ENCODE peak calls at places on chromosomes 1 and 21, in seven cellular contexts. F, S, N, V, R, E and L are unnamed samples. For H3K27me3, the result is how much of the 10 kb centered on the place peaks cover.

GRCh38 chr1:101264699-101265098 is 27.9 kb downstream of the S1PR1 start:
- DNase-seq in F (peak), V (peak), E (no peak), R (peak), N (peak), S (no peak), L (no peak)

GRCh38 chr1:155172732-155173477 is at the start of gene KRTCAP2:
- DNase-seq in N (peak), S (peak), R (peak), V (peak), F (peak), E (peak), L (peak)

GRCh38 chr1:174165471-174166137 is 6.3 kb downstream of the RABGAP1L start:
- DNase-seq in V (no peak), E (peak), F (no peak), N (peak), S (peak), R (no peak), L (no peak)

GRCh38 chr21:29704719-29705118 is 235.1 kb downstream of the GRIK1 start:
- DNase-seq in R (no peak), N (no peak), E (no peak), S (no peak), F (no peak), V (no peak), L (no peak)

GRCh38 chr21:28758042-28758882 is 234.4 kb downstream of the LTN1 start:
- DNase-seq in N (no peak), E (no peak), F (peak), R (no peak), V (no peak), S (no peak), L (no peak)

GRCh38 chr1:2003564-2004131 is at the start of gene CFAP74:
- DNase-seq in R (no peak), E (no peak), N (peak), V (no peak), S (peak), F (peak), L (no peak)

GRCh38 chr1:240310226-240310925 is 218.7 kb downstream of the FMN2 start:
- DNase-seq in F (no peak), N (no peak), S (no peak), E (no peak), V (no peak), R (no peak), L (no peak)

GRCh38 chr1:215114154-215114933 is 31.8 kb downstream of the KCNK2 start:
- DNase-seq in V (no peak), S (no peak), R (no peak), F (no peak), E (no peak), N (no peak), L (no peak)

GRCh38 chr1:47624531-47624930 is 186.7 kb downstream of the FOXD2 start:
- DNase-seq in N (peak), F (no peak), V (peak), S (peak), E (peak), R (peak), L (no peak)
- TF ChIP-seq CTCF in N (peak), F (no peak), V (peak), S (peak), E (peak), R (peak), L (no peak)

GRCh38 chr1:3461934-3462275 is 7.4 kb downstream of the ARHGEF16 start:
- DNase-seq in F (no peak), V (no peak), S (no peak), R (no peak), E (peak), N (no peak), L (no peak)

GRCh38 chr1:3461238-3461933 is 6.9 kb downstream of the ARHGEF16 start:
- DNase-seq in N (no peak), V (no peak), F (no peak), R (no peak), S (no peak), E (peak), L (no peak)

GRCh38 chr1:3459051-3459908 is 4.8 kb downstream of the ARHGEF16 start:
- DNase-seq in S (no peak), E (peak), N (no peak), V (no peak), R (peak), F (no peak), L (no peak)

GRCh38 chr1:3459940-3460652 is 5.6 kb downstream of the ARHGEF16 start:
- DNase-seq in E (peak), N (no peak), V (no peak), S (no peak), F (peak), R (peak), L (no peak)

GRCh38 chr1:3460653-3461237 is 6.3 kb downstream of the ARHGEF16 start:
- DNase-seq in S (peak), N (no peak), E (peak), F (peak), R (peak), V (no peak), L (no peak)
- H3K27ac ChIP-seq in S (no peak), N (no peak), E (peak), F (peak), R (peak), V (no peak), L (no peak)

GRCh38 chr21:35032474-35033263 is 16.4 kb downstream of the RUNX1 start:
- DNase-seq in V (no peak), R (no peak), F (no peak), S (no peak), E (no peak), N (no peak), L (no peak)
- H3K27me3 ChIP-seq in V (under half), R (under half), F (half or more), S (under half), E (under half), N (under half), L (under half)

DNA sequence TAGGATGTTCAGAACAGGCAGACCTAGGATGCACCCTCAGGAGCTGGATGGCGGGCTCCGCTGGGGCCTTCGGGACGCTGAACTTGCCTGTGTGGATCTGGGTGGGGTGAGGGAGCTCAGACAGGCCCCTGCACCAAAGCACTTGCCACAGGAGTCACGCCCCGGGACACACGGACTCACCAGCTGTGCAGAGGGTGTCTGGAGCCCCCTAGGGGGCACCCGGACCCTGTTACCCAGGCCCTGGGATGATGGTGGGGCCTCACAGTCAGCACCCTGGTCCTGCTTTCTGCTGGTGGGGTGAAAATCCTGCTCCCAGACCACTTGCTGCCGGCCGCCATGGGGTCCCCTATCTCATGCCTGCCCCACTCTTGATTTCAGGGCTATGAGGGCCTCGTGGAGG is 10.8 kb downstream of the PFKL start:
- DNase-seq in S (no peak), N (no peak), E (no peak), F (no peak), V (no peak), R (no peak), L (no peak)
- TF ChIP-seq CTCF in S (no peak), N (no peak), E (no peak), F (no peak), V (no peak), R (no peak), L (no peak)

DNA sequence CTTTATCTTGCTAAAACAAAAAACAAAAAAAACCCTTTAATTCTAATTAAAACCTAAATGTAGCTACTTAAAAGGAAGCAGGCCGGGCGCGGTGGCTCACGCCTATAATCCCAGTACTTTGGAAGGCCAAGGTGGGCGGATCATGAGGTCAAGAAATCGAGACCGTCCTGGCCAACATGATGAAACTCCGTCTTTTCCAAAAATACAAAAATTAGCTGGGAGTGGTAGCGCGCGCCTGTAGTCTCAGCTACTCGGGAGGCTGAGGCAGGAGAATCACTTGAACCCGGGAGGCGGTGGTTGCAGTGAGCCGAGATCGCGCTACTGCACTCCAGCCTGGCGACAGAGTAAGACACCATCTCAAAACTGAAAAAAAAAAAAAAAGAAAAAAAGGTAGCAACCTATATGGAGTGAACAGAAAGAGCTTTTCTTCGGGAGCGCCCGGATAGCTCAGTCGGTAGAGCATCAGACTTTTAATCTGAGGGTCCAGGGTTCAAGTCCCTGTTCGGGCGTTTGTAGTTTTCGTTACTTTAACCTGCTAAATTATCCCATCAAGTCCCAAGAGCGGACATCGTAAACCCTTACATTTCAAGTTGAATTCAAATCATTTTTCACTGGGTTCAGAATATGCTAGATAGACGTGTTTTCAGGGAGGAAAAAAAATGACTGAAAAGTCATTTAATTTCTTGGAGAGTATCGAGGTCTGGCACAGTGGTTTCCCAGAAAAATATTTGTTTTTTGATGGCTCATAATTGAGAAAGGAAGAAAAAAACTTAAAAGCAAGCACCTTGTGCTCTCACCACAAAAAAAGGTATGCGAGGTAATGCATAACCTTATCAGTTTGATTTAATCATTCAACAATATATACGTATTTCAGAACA is 9.9 kb upstream of the MDM4 start:
- DNase-seq in F (peak), E (peak), R (peak), N (peak), V (peak), S (peak), L (peak)
- H3K27ac ChIP-seq in F (no peak), E (peak), R (peak), N (peak), V (peak), S (peak), L (peak)

GRCh38 chr1:45567911-45568310 is 15.9 kb upstream of the NASP start:
- DNase-seq in S (no peak), V (no peak), N (no peak), E (no peak), R (no peak), F (no peak), L (no peak)
- H3K27me3 ChIP-seq in S (under half), V (under half), N (under half), E (under half), R (under half), F (under half), L (under half)

GRCh38 chr1:226636847-226637096 is 88.2 kb downstream of the STUM start:
- DNase-seq in V (no peak), N (no peak), F (no peak), E (no peak), R (no peak), S (no peak), L (no peak)

GRCh38 chr1:226635456-226635941 is 86.9 kb downstream of the STUM start:
- DNase-seq in E (no peak), N (no peak), S (no peak), V (peak), R (peak), F (no peak), L (no peak)

GRCh38 chr1:226638001-226638601 is 89.5 kb downstream of the STUM start:
- DNase-seq in F (no peak), R (peak), V (peak), S (no peak), N (no peak), E (no peak), L (no peak)

GRCh38 chr1:226638608-226639007 is 90.0 kb downstream of the STUM start:
- DNase-seq in E (no peak), S (no peak), R (peak), F (no peak), V (no peak), N (no peak), L (no peak)

DNA sequence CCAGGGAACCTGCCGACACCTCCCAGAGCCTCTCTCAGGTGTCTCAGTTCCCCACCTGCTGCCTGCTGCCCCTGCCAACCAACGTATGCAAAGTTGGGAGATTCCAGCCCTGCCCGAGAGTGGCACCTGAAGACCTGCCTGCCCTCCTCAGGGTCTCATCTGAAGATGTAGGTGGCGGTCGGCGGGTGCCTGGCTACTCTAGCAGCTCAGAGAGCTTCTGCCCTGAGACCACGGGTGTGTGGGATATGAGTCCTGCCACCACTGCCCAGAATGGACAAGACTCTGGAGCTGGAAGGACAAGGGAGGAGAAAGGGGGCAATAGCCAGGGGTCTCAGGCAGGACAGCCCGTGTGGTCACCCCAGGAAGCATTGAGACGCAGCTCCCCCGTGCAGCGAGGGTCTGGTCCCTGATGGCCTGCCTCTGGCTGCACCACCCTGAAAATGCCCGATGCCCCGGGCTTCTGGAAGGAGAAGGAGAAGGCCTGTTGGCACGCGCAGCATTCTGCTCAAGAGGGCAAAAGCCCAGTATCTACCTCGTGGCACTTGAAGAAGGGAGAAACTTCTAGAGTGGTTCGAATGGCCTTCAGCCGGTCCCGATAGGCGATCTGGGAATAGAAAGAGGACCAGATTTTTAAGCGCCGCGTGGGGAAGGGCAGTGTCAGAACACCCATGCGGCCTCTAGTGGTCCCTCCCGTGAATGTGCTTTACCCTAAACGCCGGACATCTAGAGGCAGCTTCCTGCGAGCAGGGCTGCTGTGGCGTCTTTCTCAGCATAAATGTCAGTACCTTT is 88.8 kb downstream of the STUM start:
- DNase-seq in E (no peak), S (no peak), R (peak), F (no peak), N (peak), V (peak), L (no peak)
- TF ChIP-seq CTCF in E (peak), S (no peak), R (peak), F (peak), N (peak), V (peak), L (no peak)